ENCODE peak calls at places on chromosomes 7 and 10, in four cellular contexts. S is HepG2, T is HCT116, M is GM12878. A is an unnamed sample.

GRCh38 chr7:77710067-77710466 is 13.8 kb downstream of the RSBN1L start:
- DNase-seq in M (no peak), T (no peak), S (no peak), A (no peak)

GRCh38 chr7:106668853-106669539 is 8.0 kb upstream of the CCDC71L start:
- DNase-seq in T (no peak), M (no peak), S (no peak), A (no peak)

GRCh38 chr10:35007858-35008301 is 82.3 kb downstream of the CUL2 start:
- DNase-seq in T (no peak), S (no peak), M (no peak), A (no peak)

GRCh38 chr7:133053321-133053891 is 28.5 kb downstream of the CHCHD3 start:
- DNase-seq in S (no peak), M (no peak), T (no peak), A (no peak)

GRCh38 chr7:130903358-130903974 is 169.5 kb upstream of the KLF14 start:
- DNase-seq in T (no peak), M (no peak), S (no peak), A (no peak)

GRCh38 chr7:84210301-84210700 is 15.7 kb upstream of the SEMA3A start:
- DNase-seq in M (no peak), T (no peak), S (no peak), A (no peak)

GRCh38 chr10:110859947-110860376 is 11.8 kb upstream of the PDCD4 start:
- DNase-seq in M (no peak), T (no peak), S (no peak), A (no peak)

GRCh38 chr7:28625446-28625845 is 213.1 kb downstream of the CREB5 start:
- DNase-seq in T (no peak), M (no peak), S (no peak), A (no peak)

GRCh38 chr7:40133561-40134427 is 628 bp downstream of the MPLKIP start:
- DNase-seq in M (no peak), S (peak), T (no peak), A (peak)

GRCh38 chr10:61791216-61791615 is 110.3 kb upstream of the ARID5B start:
- DNase-seq in M (no peak), S (peak), T (no peak), A (no peak)

GRCh38 chr10:131175891-131176290 is 135.6 kb downstream of the TCERG1L start:
- DNase-seq in T (no peak), S (no peak), M (no peak), A (no peak)

GRCh38 chr10:3530346-3531096 is 254.5 kb downstream of the KLF6 start:
- DNase-seq in M (no peak), T (no peak), S (no peak), A (no peak)

GRCh38 chr7:158016171-158017087 is 571.2 kb downstream of the PTPRN2 start:
- DNase-seq in T (no peak), S (no peak), M (no peak), A (no peak)

GRCh38 chr7:158013085-158013668 is 574.4 kb downstream of the PTPRN2 start:
- DNase-seq in T (no peak), S (no peak), M (no peak), A (no peak)

GRCh38 chr7:158018061-158018796 is 569.4 kb downstream of the PTPRN2 start:
- DNase-seq in S (no peak), T (no peak), M (no peak), A (no peak)

GRCh38 chr7:158017226-158018060 is 570.2 kb downstream of the PTPRN2 start:
- DNase-seq in S (no peak), M (no peak), T (no peak), A (no peak)

GRCh38 chr7:158015403-158016116 is 572.1 kb downstream of the PTPRN2 start:
- DNase-seq in S (no peak), M (no peak), T (no peak), A (no peak)
- TF ChIP-seq JUND in S (no peak), M (no peak), T (no peak), A (no peak)

GRCh38 chr7:831596-832291 is 532 bp upstream of the SUN1 start:
- DNase-seq in T (peak), M (peak), S (peak), A (peak)

GRCh38 chr7:834277-834676 is 2.0 kb downstream of the SUN1 start:
- DNase-seq in S (no peak), T (no peak), M (no peak), A (no peak)

GRCh38 chr7:832968-833424 is 720 bp downstream of the SUN1 start:
- DNase-seq in T (no peak), S (no peak), M (no peak), A (no peak)

GRCh38 chr7:833601-834258 is 1.5 kb downstream of the SUN1 start:
- DNase-seq in T (no peak), S (no peak), M (no peak), A (no peak)

GRCh38 chr7:832292-832967 is at the start of gene SUN1:
- DNase-seq in S (peak), M (peak), T (peak), A (no peak)
- TF ChIP-seq JUND in S (no peak), M (no peak), T (no peak), A (no peak)

GRCh38 chr7:18505870-18506460 is 10.4 kb downstream of the HDAC9 start:
- DNase-seq in S (no peak), T (no peak), M (no peak), A (no peak)
- TF ChIP-seq JUND in S (no peak), T (no peak), M (no peak), A (no peak)

DNA sequence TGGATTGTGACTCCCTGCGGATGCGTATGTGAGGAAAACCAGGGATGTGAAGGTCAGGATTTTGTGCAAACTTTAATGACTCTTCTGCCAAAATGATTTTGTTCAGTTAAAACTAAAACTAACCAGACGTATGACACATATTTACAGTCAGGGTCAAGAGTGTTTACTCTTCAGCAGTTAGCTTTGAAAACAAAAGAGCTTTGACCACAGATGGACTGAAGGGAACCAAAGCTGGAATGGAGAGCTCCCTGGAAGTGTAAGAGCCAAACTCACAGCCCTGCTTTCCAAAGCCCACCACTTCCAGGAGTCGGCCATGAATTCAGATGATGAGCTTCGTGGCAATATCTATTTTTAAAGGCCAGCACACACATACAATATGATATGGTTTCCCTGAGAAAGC is 15.5 kb downstream of the SVIL start:
- DNase-seq in S (peak), M (no peak), T (no peak), A (no peak)
- TF ChIP-seq JUND in S (no peak), M (no peak), T (no peak), A (no peak)

DNA sequence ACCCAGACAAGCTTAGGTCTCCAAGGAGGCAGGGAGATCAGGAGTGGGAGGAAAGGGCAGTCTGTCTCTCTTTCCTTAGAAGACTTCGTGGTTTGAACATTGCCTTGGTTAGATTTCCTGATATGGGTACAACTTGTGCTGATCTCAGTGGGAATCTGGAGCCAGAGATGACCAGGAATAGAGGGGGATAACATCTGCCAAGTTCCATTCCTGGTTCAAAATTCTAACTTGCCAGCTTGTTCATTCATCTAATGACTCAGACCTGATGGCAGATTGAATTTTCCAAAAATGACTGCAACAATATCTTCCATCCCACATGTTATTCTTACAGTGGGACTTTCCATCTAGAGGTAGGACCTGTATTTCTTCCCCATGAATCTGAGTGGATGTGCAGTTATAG is 394.3 kb upstream of the PODXL start:
- DNase-seq in S (no peak), T (no peak), M (no peak), A (no peak)
- TF ChIP-seq JUND in S (no peak), T (no peak), M (no peak), A (no peak)

GRCh38 chr7:88218836-88219605 is 817 bp downstream of the SRI start:
- DNase-seq in T (no peak), S (no peak), M (peak), A (peak)
- TF ChIP-seq JUND in T (no peak), S (no peak), M (no peak), A (no peak)

DNA sequence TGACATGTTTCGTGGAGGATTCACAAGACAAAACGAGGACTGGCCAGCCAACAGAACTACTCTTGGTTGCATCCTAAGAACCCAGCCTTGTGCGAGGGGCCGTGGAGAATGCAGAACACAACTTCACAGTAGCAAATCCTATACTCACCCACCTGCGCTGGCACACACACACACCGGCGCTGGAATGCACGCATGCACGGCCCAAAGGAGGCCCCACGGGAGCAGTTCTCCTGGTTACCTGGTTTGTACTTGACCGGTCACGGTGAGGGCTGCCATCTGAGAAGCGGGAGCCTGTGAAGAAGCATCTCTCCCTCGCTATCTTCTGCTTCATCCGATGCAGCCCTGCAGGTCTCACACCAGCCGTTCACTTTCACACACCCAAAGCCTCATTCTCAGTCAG is 137.8 kb downstream of the ZMYND11 start:
- DNase-seq in T (no peak), S (no peak), M (no peak), A (no peak)
- TF ChIP-seq JUND in T (no peak), S (no peak), M (no peak), A (no peak)

DNA sequence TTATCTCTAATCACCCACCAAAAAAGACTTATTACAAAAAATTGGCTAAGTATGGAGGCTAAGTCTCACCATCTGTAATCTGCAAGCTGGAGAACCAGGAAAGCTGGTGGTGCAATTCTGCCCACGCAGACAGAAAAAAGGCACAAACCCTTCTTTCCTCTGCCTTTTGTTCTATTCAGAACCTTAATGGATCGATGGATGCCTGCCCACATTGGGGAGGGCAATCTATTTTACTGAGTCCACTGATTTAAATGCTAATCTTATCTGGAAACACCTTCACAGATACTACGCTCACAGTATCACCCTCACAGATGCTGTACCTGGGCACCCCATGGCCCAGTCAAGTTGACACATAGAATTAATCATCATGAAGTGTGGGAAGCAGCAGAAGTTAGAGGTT is 10.2 kb downstream of the IGFBP3 start:
- DNase-seq in T (no peak), S (no peak), M (no peak), A (no peak)
- TF ChIP-seq JUND in T (no peak), S (no peak), M (no peak), A (no peak)

GRCh38 chr7:1244701-1245526 is 12.2 kb downstream of the UNCX start:
- DNase-seq in M (no peak), T (no peak), S (no peak), A (no peak)
- TF ChIP-seq JUND in M (no peak), T (no peak), S (no peak), A (no peak)

A was measured in T47D.